ENCODE peak calls at places on chromosome 19, in six cellular contexts. One of them, this sample, is unnamed.

GRCh38 chr19:39506944-39507714 is 7.8 kb upstream of the SELENOV start:
- DNase-seq in WTC11: peak; percentile 80
- DNase-seq in transverse colon: no peak
- DNase-seq in MCF 10A: peak; percentile 27
- DNase-seq in WERI-Rb-1: peak; percentile 82
- DNase-seq in cardiac fibroblast: peak; percentile 71
- DNase-seq in this sample: peak; percentile 39

GRCh38 chr19:13794388-13794751 is 873 bp upstream of the ZSWIM4 start:
- DNase-seq in WTC11: no peak
- DNase-seq in transverse colon: peak; percentile 78
- DNase-seq in MCF 10A: peak; percentile 87
- DNase-seq in WERI-Rb-1: no peak
- DNase-seq in cardiac fibroblast: peak; percentile 97
- DNase-seq in this sample: peak; percentile 52

GRCh38 chr19:14686411-14686810 is 3.4 kb upstream of the ZNF333 start:
- DNase-seq in WTC11: peak; percentile 25
- DNase-seq in transverse colon: peak; percentile 17
- DNase-seq in MCF 10A: peak; percentile 35
- DNase-seq in WERI-Rb-1: peak; percentile 25
- DNase-seq in cardiac fibroblast: peak; percentile 27
- DNase-seq in this sample: no peak

GRCh38 chr19:15378529-15379082 is 981 bp downstream of the AKAP8 start:
- DNase-seq in WTC11: no peak
- DNase-seq in transverse colon: peak; percentile 64
- DNase-seq in MCF 10A: peak; percentile 63
- DNase-seq in WERI-Rb-1: peak; percentile 21
- DNase-seq in cardiac fibroblast: peak; percentile 58
- DNase-seq in this sample: peak; percentile 56

GRCh38 chr19:19514215-19514633 is 1.1 kb downstream of the TSSK6 start:
- DNase-seq in WTC11: no peak
- DNase-seq in transverse colon: peak; percentile 60
- DNase-seq in MCF 10A: no peak
- DNase-seq in WERI-Rb-1: no peak
- DNase-seq in cardiac fibroblast: peak; percentile 79
- DNase-seq in this sample: no peak

GRCh38 chr19:52635786-52636570 is 2.2 kb downstream of the ZNF83 start:
- DNase-seq in WTC11: no peak
- DNase-seq in transverse colon: no peak
- DNase-seq in MCF 10A: no peak
- DNase-seq in WERI-Rb-1: no peak
- DNase-seq in cardiac fibroblast: no peak
- DNase-seq in this sample: no peak

GRCh38 chr19:13102666-13103584 is at the start of gene LYL1:
- DNase-seq in WTC11: peak; percentile 67
- DNase-seq in transverse colon: peak; percentile 76
- DNase-seq in MCF 10A: no peak
- DNase-seq in WERI-Rb-1: no peak
- DNase-seq in cardiac fibroblast: peak; percentile 77
- DNase-seq in this sample: no peak

GRCh38 chr19:3849092-3849491 is 19.7 kb downstream of the ZFR2 start:
- DNase-seq in WTC11: peak; percentile 33
- DNase-seq in transverse colon: peak; percentile 22
- DNase-seq in MCF 10A: peak; percentile 73
- DNase-seq in WERI-Rb-1: peak; percentile 82
- DNase-seq in cardiac fibroblast: no peak
- DNase-seq in this sample: no peak

GRCh38 chr19:33621065-33621785 is 528 bp upstream of the CHST8 start:
- DNase-seq in WTC11: peak; percentile 59
- DNase-seq in transverse colon: no peak
- DNase-seq in MCF 10A: no peak
- DNase-seq in WERI-Rb-1: peak; percentile 36
- DNase-seq in cardiac fibroblast: no peak
- DNase-seq in this sample: no peak

GRCh38 chr19:48487944-48488343 is 18.8 kb downstream of the CYTH2 start:
- DNase-seq in WTC11: no peak
- DNase-seq in transverse colon: peak; percentile 83
- DNase-seq in MCF 10A: peak; percentile 97
- DNase-seq in WERI-Rb-1: no peak
- DNase-seq in cardiac fibroblast: peak; percentile 70
- DNase-seq in this sample: no peak

GRCh38 chr19:16442386-16443276 is 29.1 kb downstream of the EPS15L1 start:
- DNase-seq in WTC11: no peak
- DNase-seq in transverse colon: peak; percentile 81
- DNase-seq in MCF 10A: no peak
- DNase-seq in WERI-Rb-1: peak; percentile 87
- DNase-seq in cardiac fibroblast: no peak
- DNase-seq in this sample: no peak

GRCh38 chr19:15875075-15875474 is 22.8 kb downstream of the CYP4F2 start:
- DNase-seq in WTC11: no peak
- DNase-seq in transverse colon: no peak
- DNase-seq in MCF 10A: no peak
- DNase-seq in WERI-Rb-1: no peak
- DNase-seq in cardiac fibroblast: no peak
- DNase-seq in this sample: no peak

GRCh38 chr19:38684078-38684861 is 36.8 kb downstream of the ACTN4 start:
- DNase-seq in WTC11: no peak
- DNase-seq in transverse colon: peak; percentile 87
- DNase-seq in MCF 10A: peak; percentile 100
- DNase-seq in WERI-Rb-1: no peak
- DNase-seq in cardiac fibroblast: peak; percentile 95
- DNase-seq in this sample: no peak

GRCh38 chr19:29785360-29785759 is 26.4 kb upstream of the CCNE1 start:
- DNase-seq in WTC11: no peak
- DNase-seq in transverse colon: no peak
- DNase-seq in MCF 10A: no peak
- DNase-seq in WERI-Rb-1: no peak
- DNase-seq in cardiac fibroblast: no peak
- DNase-seq in this sample: no peak

GRCh38 chr19:28454083-28454482 is 758.9 kb downstream of the UQCRFS1 start:
- DNase-seq in WTC11: no peak
- DNase-seq in transverse colon: no peak
- DNase-seq in MCF 10A: no peak
- DNase-seq in WERI-Rb-1: no peak
- DNase-seq in cardiac fibroblast: no peak
- DNase-seq in this sample: no peak

GRCh38 chr19:50460161-50460765 is 16.0 kb upstream of the EMC10 start:
- DNase-seq in WTC11: no peak
- DNase-seq in transverse colon: no peak
- DNase-seq in MCF 10A: peak; percentile 14
- DNase-seq in WERI-Rb-1: no peak
- DNase-seq in cardiac fibroblast: peak; percentile 34
- DNase-seq in this sample: no peak
- TF ChIP-seq CTCF in WTC11: no peak
- TF ChIP-seq CTCF in transverse colon: no peak
- TF ChIP-seq CTCF in MCF 10A: no peak
- TF ChIP-seq CTCF in WERI-Rb-1: no peak
- TF ChIP-seq CTCF in cardiac fibroblast: no peak
- TF ChIP-seq CTCF in this sample: no peak

DNA sequence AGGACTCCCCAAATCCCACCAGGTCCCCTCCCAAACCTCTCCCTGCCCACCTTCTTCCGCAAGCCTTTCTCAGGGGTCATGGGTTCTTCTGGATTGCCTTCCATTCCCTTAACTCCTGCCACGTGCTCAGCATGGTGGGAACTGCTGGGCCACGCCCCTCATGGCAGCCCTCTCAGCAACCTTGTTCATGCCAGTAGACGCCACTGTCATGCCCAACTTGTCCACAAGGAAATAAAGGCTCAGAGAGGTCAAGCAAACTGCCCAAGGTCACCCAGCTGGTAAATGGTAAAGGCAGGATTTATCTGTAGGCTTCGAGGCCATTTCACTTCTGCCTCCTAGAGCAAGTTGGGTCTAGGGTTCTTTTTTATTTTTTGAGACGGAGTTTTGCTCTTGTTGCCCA is 10.9 kb downstream of the PRAM1 start:
- DNase-seq in WTC11: no peak
- DNase-seq in transverse colon: no peak
- DNase-seq in MCF 10A: no peak
- DNase-seq in WERI-Rb-1: no peak
- DNase-seq in cardiac fibroblast: no peak
- DNase-seq in this sample: no peak
- TF ChIP-seq CTCF in WTC11: no peak
- TF ChIP-seq CTCF in transverse colon: no peak
- TF ChIP-seq CTCF in MCF 10A: no peak
- TF ChIP-seq CTCF in WERI-Rb-1: peak; percentile 4
- TF ChIP-seq CTCF in cardiac fibroblast: no peak
- TF ChIP-seq CTCF in this sample: peak; percentile 11

DNA sequence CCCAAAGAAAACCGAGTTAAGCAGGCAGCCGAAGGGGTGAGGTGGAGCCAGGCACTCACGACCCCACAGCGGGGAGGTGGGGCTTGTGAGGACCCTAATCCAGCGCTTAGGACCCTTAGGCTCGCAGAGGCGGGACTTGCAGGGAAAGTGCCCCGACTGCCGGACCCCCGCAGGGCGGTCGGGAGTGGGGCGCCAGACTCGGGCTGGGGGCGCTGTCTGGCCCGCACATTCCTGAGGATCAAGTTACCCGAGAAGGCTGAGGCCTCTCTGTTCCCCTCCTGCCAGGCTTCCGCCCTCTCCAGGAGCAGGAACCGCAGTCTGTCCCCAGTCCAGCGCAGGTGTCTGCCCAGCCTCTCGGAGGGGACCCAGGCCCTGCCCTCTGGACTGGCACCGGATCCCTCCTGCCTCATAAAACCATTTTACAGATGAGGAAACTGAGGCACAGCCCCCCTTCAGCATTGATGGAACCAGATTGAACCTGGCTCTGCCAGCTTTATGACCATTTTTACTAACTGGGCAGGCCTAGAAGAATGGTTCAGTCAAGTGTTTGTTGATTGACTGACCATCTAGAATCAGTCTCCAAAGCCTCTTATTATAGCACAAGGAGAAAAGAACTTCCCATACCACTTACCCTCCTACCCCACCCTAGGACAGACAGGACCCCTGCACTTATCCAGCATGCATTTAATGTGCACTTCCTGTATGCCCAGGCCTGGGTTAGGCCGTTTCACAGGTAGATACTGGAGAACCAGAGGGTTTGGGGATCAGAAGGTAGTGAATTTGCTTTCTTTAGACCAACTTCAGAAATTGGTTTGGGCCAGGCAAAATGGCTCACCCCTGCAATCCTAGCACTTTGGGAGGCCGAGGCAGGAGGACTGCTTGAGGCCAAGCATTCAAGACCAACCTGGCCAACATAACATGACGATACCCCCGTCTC is 6.7 kb upstream of the JUND start:
- DNase-seq in WTC11: peak; percentile 84
- DNase-seq in transverse colon: no peak
- DNase-seq in MCF 10A: no peak
- DNase-seq in WERI-Rb-1: no peak
- DNase-seq in cardiac fibroblast: no peak
- DNase-seq in this sample: no peak
- TF ChIP-seq CTCF in WTC11: no peak
- TF ChIP-seq CTCF in transverse colon: no peak
- TF ChIP-seq CTCF in MCF 10A: no peak
- TF ChIP-seq CTCF in WERI-Rb-1: no peak
- TF ChIP-seq CTCF in cardiac fibroblast: no peak
- TF ChIP-seq CTCF in this sample: no peak

GRCh38 chr19:47302249-47302648 is 7.4 kb upstream of the C5AR1 start:
- DNase-seq in WTC11: no peak
- DNase-seq in transverse colon: no peak
- DNase-seq in MCF 10A: no peak
- DNase-seq in WERI-Rb-1: no peak
- DNase-seq in cardiac fibroblast: no peak
- DNase-seq in this sample: no peak

GRCh38 chr19:47309608-47310007 is at the start of gene C5AR1:
- DNase-seq in WTC11: no peak
- DNase-seq in transverse colon: peak; percentile 29
- DNase-seq in MCF 10A: peak; percentile 16
- DNase-seq in WERI-Rb-1: no peak
- DNase-seq in cardiac fibroblast: no peak
- DNase-seq in this sample: no peak

GRCh38 chr19:47309038-47309437 is 623 bp upstream of the C5AR1 start:
- DNase-seq in WTC11: no peak
- DNase-seq in transverse colon: no peak
- DNase-seq in MCF 10A: peak; percentile 49
- DNase-seq in WERI-Rb-1: no peak
- DNase-seq in cardiac fibroblast: peak; percentile 69
- DNase-seq in this sample: no peak

GRCh38 chr19:47306303-47306702 is 3.4 kb upstream of the C5AR1 start:
- DNase-seq in WTC11: no peak
- DNase-seq in transverse colon: no peak
- DNase-seq in MCF 10A: no peak
- DNase-seq in WERI-Rb-1: no peak
- DNase-seq in cardiac fibroblast: no peak
- DNase-seq in this sample: no peak

DNA sequence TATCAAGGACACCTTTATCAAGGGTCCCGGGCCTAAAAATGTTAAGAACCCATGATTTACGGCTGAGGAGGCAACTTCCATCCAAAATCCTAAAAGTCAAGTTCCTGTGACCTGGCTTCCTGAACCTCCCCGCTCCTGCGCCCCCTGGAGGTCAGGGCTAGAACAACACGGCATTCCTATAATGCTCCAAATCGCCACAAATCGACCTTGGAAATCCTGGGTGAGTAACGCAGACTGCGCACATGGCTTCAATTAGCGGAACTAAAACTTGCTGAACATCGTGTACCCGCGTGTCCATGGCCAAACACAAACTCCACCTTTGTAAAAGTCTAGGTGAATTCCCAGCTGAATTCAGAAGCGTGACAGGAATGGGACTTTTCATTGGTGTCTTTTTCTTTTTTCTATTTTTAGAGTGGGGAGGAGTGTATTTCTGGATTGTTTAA is 4.3 kb upstream of the C5AR1 start:
- DNase-seq in WTC11: peak; percentile 88
- DNase-seq in transverse colon: peak; percentile 76
- DNase-seq in MCF 10A: peak; percentile 84
- DNase-seq in WERI-Rb-1: peak; percentile 65
- DNase-seq in cardiac fibroblast: peak; percentile 79
- DNase-seq in this sample: peak; percentile 79
- TF ChIP-seq CTCF in WTC11: peak; percentile 96
- TF ChIP-seq CTCF in transverse colon: peak; percentile 93
- TF ChIP-seq CTCF in MCF 10A: peak; percentile 86
- TF ChIP-seq CTCF in WERI-Rb-1: peak; percentile 74
- TF ChIP-seq CTCF in cardiac fibroblast: peak; percentile 98
- TF ChIP-seq CTCF in this sample: peak; percentile 98

DNA sequence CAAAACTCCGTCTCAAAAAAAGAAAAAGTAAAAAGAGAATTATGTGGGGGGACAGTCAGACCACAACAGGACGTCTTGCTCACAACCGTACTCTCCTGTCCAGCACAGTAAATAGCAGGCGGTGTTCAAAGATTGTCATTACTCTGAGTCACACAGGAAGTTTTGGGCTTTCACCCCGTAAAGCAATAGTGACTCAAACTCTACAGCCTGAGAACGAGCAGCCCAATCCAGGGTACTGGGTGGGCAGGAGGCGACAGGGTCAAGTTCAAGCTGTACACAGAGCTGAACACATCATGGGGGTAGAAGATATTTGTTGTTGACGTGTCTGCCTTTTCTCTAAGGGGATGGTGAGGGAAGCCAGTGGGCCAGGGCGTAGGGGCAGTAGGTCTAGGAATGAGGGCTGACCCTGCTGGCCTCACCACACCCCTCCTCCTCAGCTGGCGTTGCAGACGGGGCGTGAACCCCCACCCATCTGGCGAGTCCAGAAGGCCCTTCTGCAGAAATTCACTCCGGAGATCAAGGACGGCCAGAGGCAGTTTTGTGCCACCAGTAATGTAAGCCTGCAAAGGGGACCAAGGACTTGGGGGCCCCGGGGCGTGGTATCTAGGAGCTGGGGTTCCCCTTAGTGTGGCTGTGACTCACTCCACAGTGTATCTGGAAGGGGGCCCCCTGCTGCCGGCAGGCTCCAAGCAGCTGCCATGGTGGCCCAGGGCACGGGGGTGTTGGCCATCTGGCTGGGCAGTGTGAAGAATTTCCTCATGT is 23.3 kb downstream of the PRR12 start:
- DNase-seq in WTC11: no peak
- DNase-seq in transverse colon: no peak
- DNase-seq in MCF 10A: peak; percentile 85
- DNase-seq in WERI-Rb-1: no peak
- DNase-seq in cardiac fibroblast: peak; percentile 72
- DNase-seq in this sample: no peak
- TF ChIP-seq CTCF in WTC11: no peak
- TF ChIP-seq CTCF in transverse colon: no peak
- TF ChIP-seq CTCF in MCF 10A: no peak
- TF ChIP-seq CTCF in WERI-Rb-1: no peak
- TF ChIP-seq CTCF in cardiac fibroblast: peak; percentile 31
- TF ChIP-seq CTCF in this sample: no peak